ENCODE peak calls at places on chromosome 3, in eight cellular contexts. B is cardiac fibroblast, A is AG04450, P is progenitor cell of endocrine pancreas, L is A549, C is heart right ventricle, N is left ventricle myocardium inferior, T is pancreas. F is an unnamed sample.

GRCh38 chr3:185729335-185729715 is 95.5 kb downstream of the IGF2BP2 start:
- DNase-seq in N (no peak), A (no peak), C (no peak), T (no peak), P (no peak), L (peak), B (peak), F (no peak)

GRCh38 chr3:168249539-168250414 is 154.1 kb upstream of the GOLIM4 start:
- DNase-seq in P (peak), L (peak), C (peak), T (peak), A (peak), B (peak), N (peak), F (peak)

GRCh38 chr3:70849911-70850699 is 537.7 kb upstream of the MDFIC2 start:
- DNase-seq in L (peak), P (no peak), N (no peak), A (peak), T (no peak), C (no peak), B (peak), F (no peak)

GRCh38 chr3:111737056-111737711 is 121.9 kb upstream of the PHLDB2 start:
- DNase-seq in B (no peak), T (peak), N (peak), A (no peak), L (no peak), C (peak), P (no peak), F (no peak)

GRCh38 chr3:141051641-141052569 is 758 bp downstream of the SPSB4 start:
- DNase-seq in A (no peak), B (peak), L (peak), C (peak), P (peak), T (peak), N (peak), F (no peak)

GRCh38 chr3:160027541-160028195 is 39.0 kb downstream of the IL12A start:
- DNase-seq in C (no peak), L (peak), T (no peak), A (peak), N (no peak), P (no peak), B (peak), F (no peak)

GRCh38 chr3:155112661-155113389 is 32.7 kb downstream of the MME start:
- DNase-seq in P (no peak), A (no peak), L (no peak), B (no peak), T (no peak), N (no peak), C (no peak), F (no peak)

GRCh38 chr3:143671641-143672040 is 176.6 kb downstream of the SLC9A9 start:
- DNase-seq in A (no peak), T (no peak), L (no peak), N (no peak), P (no peak), C (no peak), B (peak), F (no peak)

GRCh38 chr3:47578691-47579632 is at the start of gene CSPG5:
- DNase-seq in B (no peak), A (no peak), T (peak), L (no peak), C (peak), P (peak), N (peak), F (peak)

GRCh38 chr3:194382892-194383223 is 13.3 kb upstream of the LRRC15 start:
- DNase-seq in N (no peak), T (no peak), L (no peak), P (no peak), A (no peak), C (no peak), B (no peak), F (no peak)

GRCh38 chr3:45211466-45212094 is 14.5 kb downstream of the TMEM158 start:
- DNase-seq in B (no peak), L (no peak), N (no peak), A (no peak), C (no peak), P (no peak), T (no peak), F (no peak)

GRCh38 chr3:116018651-116019050 is 395.3 kb downstream of the GAP43 start:
- DNase-seq in T (no peak), L (no peak), C (no peak), N (no peak), A (no peak), B (no peak), P (no peak), F (no peak)

GRCh38 chr3:113261996-113262665 is 50.8 kb downstream of the BOC start:
- DNase-seq in L (no peak), T (no peak), N (no peak), P (no peak), A (no peak), C (no peak), B (no peak), F (no peak)

GRCh38 chr3:126540342-126540849 is 16.4 kb downstream of the CHST13 start:
- DNase-seq in C (no peak), B (peak), T (no peak), P (peak), N (no peak), A (peak), L (peak), F (no peak)

GRCh38 chr3:190013943-190014924 is 106.5 kb downstream of the P3H2 start:
- DNase-seq in L (no peak), C (no peak), N (no peak), A (no peak), T (no peak), P (no peak), B (no peak), F (no peak)

GRCh38 chr3:33315826-33316225 is 38.6 kb downstream of the FBXL2 start:
- DNase-seq in P (no peak), N (no peak), A (no peak), L (peak), B (peak), T (no peak), C (no peak), F (no peak)

GRCh38 chr3:12870942-12871341 is 29.6 kb upstream of the RPL32 start:
- DNase-seq in P (no peak), L (no peak), C (peak), B (peak), T (no peak), A (no peak), N (peak), F (no peak)

GRCh38 chr3:28836199-28836598 is 444.7 kb upstream of the RBMS3 start:
- DNase-seq in T (no peak), N (no peak), L (no peak), B (no peak), P (no peak), A (no peak), C (no peak), F (no peak)

GRCh38 chr3:194488007-194488742 is 1.4 kb upstream of the ATP13A3 start:
- DNase-seq in C (no peak), P (no peak), L (no peak), N (no peak), T (no peak), A (no peak), B (peak), F (no peak)

GRCh38 chr3:58009026-58009748 is 965 bp downstream of the FLNB start:
- DNase-seq in N (peak), B (no peak), A (no peak), T (no peak), P (peak), L (no peak), C (peak), F (no peak)

DNA sequence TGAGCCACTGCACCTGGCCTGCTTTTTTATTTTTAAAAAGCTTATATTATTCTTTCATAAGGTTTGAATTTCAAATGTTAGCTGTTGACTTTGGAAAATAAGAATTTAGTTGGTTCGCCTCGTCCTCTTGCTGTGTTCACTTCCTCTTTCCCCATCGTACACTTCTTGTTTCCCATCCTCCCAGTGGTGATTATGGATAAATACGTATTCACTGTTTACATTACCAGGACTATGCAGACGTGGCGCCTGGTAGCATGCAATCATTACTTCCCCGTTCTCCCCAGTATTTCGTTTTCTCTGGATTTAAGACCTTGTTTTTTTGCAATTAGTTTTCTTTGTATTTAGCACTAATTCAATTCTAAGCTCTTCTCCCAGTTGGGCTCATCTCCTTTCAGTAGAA is 70.1 kb downstream of the LMLN start:
- DNase-seq in L (no peak), P (no peak), N (no peak), A (no peak), C (no peak), T (no peak), B (no peak), F (no peak)
- TF ChIP-seq CTCF in L (no peak), P (no peak), N (no peak), A (no peak), C (no peak), T (no peak), B (no peak), F (no peak)

GRCh38 chr3:197424674-197425484 is 126.5 kb upstream of the DLG1 start:
- DNase-seq in L (no peak), B (no peak), C (no peak), P (no peak), N (no peak), A (no peak), T (no peak), F (no peak)

GRCh38 chr3:197426161-197426566 is 127.8 kb upstream of the DLG1 start:
- DNase-seq in C (no peak), T (no peak), N (no peak), P (no peak), L (no peak), B (peak), A (no peak), F (no peak)

GRCh38 chr3:197423376-197423775 is 125.0 kb upstream of the DLG1 start:
- DNase-seq in A (no peak), T (no peak), L (no peak), B (no peak), P (no peak), N (no peak), C (no peak), F (no peak)

GRCh38 chr3:197427013-197427412 is 128.6 kb upstream of the DLG1 start:
- DNase-seq in C (no peak), B (no peak), L (no peak), A (no peak), N (no peak), T (no peak), P (no peak), F (peak)

DNA sequence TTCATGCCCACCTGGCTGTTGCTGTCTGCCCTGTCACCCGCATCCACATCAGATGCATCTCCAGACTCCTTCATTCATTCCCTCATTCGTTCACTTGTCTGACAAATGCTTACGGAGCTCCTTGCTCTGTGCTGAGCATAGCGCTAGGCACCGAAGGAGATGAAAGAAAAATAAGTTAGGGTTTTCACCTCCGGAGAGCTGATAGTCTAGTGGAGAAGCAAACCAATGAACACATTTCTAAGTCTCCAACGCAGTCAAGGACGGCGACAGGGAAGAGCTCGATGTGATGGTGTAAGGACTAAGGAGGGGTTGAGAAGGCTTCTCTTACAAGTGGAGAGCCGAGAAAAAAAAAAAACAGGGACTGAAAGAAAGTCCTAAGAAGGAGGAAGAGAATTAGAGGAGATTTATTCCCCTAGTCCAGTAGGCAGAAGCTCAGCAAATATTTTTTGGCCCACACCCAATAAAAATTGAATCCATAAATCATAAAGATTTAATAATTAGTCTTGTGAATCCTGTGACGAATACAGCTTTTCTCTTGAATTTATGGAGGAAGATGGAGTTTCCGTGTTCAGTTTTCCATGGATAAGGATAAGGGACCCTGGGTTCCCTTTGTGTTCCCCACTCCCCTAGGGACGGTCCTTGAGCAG is 127.2 kb upstream of the DLG1 start:
- DNase-seq in P (no peak), A (no peak), T (no peak), B (no peak), L (no peak), C (no peak), N (no peak), F (no peak)
- TF ChIP-seq CTCF in P (no peak), A (no peak), T (no peak), B (no peak), L (no peak), C (no peak), N (no peak), F (no peak)

DNA sequence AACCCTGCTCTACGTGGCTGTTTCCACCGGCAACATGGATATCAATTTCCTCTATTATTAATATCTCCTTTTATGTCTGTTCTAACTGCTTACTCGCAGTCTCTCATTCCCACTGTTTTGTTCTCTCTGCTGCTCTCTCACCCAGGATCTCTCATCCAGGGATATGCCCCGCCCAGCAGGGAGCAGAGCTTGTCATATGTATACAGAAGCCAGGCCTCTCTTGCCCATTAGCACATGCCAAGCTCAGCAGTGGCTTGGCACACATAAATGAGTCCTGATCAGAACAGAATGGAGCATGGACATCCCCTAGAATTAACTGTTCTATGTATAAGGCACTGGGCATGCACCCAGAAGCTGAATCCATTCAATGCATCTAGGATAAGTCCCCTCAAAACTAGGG is 61.7 kb downstream of the IGSF11 start:
- DNase-seq in N (peak), T (no peak), P (no peak), C (peak), A (no peak), L (no peak), B (no peak), F (no peak)
- TF ChIP-seq CTCF in N (no peak), T (no peak), P (no peak), C (no peak), A (no peak), L (no peak), B (no peak), F (no peak)

DNA sequence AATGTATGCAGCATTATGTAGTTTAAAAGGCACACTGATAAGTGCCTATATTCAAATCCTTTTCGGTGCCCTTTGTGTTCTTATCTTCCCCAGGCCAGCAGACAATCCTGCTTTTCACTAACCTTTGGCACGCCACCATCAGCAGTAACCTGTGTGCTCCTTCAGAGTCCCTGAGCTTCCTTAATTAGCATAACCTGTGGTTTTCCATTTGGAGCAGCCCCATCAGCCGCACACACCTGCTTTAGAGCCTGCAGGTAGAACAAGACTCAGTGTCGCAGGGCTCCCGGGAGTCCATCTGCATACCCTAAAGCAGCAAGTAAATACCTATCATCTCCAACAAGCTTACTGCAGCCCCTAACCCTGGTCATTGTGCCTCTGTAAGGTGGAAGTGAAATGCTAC is 755.1 kb downstream of the ROBO2 start:
- DNase-seq in L (no peak), B (no peak), N (no peak), A (no peak), P (peak), T (no peak), C (no peak), F (no peak)
- TF ChIP-seq CTCF in L (no peak), B (no peak), N (no peak), A (no peak), P (no peak), T (no peak), C (no peak), F (no peak)

F was measured in D721Med.